ENCODE peak calls at places on chromosomes 7 and 10, in ten cellular contexts. C, U, Y, S, W, E, Q, L, B and Z are unnamed samples.

GRCh38 chr10:7956508-7956907 is 98.0 kb upstream of the GATA3 start:
- DNase-seq in C (peak), E (no peak), U (no peak), L (no peak), Q (peak), B (no peak), Y (no peak), S (no peak), W (no peak), Z (no peak)

GRCh38 chr10:68876246-68876918 is 24.7 kb upstream of the DDX50 start:
- DNase-seq in E (no peak), L (no peak), S (no peak), B (no peak), Y (no peak), Q (no peak), C (no peak), W (no peak), U (no peak), Z (no peak)

GRCh38 chr10:10209152-10209551 is 808.5 kb upstream of the CELF2 start:
- DNase-seq in C (no peak), E (no peak), Q (peak), B (peak), U (no peak), S (peak), Y (no peak), W (peak), L (peak), Z (no peak)

GRCh38 chr7:78768859-78769258 is 684.6 kb downstream of the MAGI2 start:
- DNase-seq in L (peak), Q (peak), E (no peak), W (no peak), C (no peak), U (no peak), B (no peak), S (no peak), Y (no peak), Z (no peak)

GRCh38 chr7:131011976-131012375 is 278.0 kb upstream of the KLF14 start:
- DNase-seq in S (no peak), E (no peak), W (no peak), B (no peak), C (peak), Q (peak), L (no peak), Y (no peak), U (peak), Z (no peak)

GRCh38 chr7:147279516-147279915 is 1162.9 kb downstream of the CNTNAP2 start:
- DNase-seq in Y (no peak), U (no peak), S (no peak), C (no peak), B (no peak), W (no peak), E (no peak), L (no peak), Q (no peak), Z (no peak)

GRCh38 chr7:33771422-33771821 is 133.9 kb upstream of the BMPER start:
- DNase-seq in S (no peak), U (no peak), L (no peak), W (no peak), B (no peak), Y (no peak), E (no peak), C (no peak), Q (no peak), Z (no peak)

GRCh38 chr10:63521389-63522128 is at the start of gene REEP3:
- DNase-seq in E (peak), L (peak), W (peak), Y (peak), Q (peak), U (peak), B (no peak), S (peak), C (peak), Z (peak)

GRCh38 chr10:75083972-75084833 is 27.3 kb upstream of the SAMD8 start:
- DNase-seq in Y (no peak), Q (peak), W (no peak), C (no peak), S (no peak), L (no peak), U (no peak), B (no peak), E (no peak), Z (no peak)

GRCh38 chr7:37380831-37381230 is 67.8 kb downstream of the ELMO1 start:
- DNase-seq in L (no peak), Q (no peak), W (no peak), Y (no peak), E (no peak), S (no peak), B (no peak), C (peak), U (no peak), Z (no peak)

GRCh38 chr10:14063531-14064317 is 267.0 kb downstream of the FRMD4A start:
- DNase-seq in W (peak), Y (no peak), Q (peak), U (no peak), S (no peak), B (peak), L (no peak), C (peak), E (no peak), Z (no peak)

GRCh38 chr7:28419717-28420116 is 7.4 kb downstream of the CREB5 start:
- DNase-seq in E (no peak), C (peak), S (peak), L (no peak), W (no peak), U (no peak), B (no peak), Y (no peak), Q (peak), Z (no peak)

GRCh38 chr7:13327669-13328068 is 640.2 kb downstream of the ARL4A start:
- DNase-seq in L (peak), C (no peak), B (no peak), E (no peak), Y (no peak), Q (no peak), U (no peak), S (no peak), W (no peak), Z (no peak)

GRCh38 chr7:925601-926000 is 28.9 kb downstream of the ADAP1 start:
- DNase-seq in L (no peak), W (peak), E (no peak), C (peak), U (no peak), S (no peak), B (no peak), Y (peak), Q (no peak), Z (no peak)

GRCh38 chr7:54560726-54561125 is 18.6 kb downstream of the VSTM2A start:
- DNase-seq in C (no peak), W (no peak), Q (no peak), E (no peak), S (no peak), B (no peak), U (no peak), L (no peak), Y (no peak), Z (no peak)

GRCh38 chr7:28389504-28390385 is 22.6 kb upstream of the CREB5 start:
- DNase-seq in Q (peak), E (no peak), Y (no peak), B (no peak), C (peak), S (no peak), L (peak), W (no peak), U (peak), Z (no peak)

GRCh38 chr10:110103921-110104461 is 96.2 kb downstream of the ADD3 start:
- DNase-seq in U (no peak), L (no peak), S (no peak), E (no peak), Y (no peak), Q (no peak), B (no peak), C (no peak), W (no peak), Z (no peak)

GRCh38 chr10:123391275-123392028 is 237.2 kb downstream of the BUB3 start:
- DNase-seq in B (no peak), L (no peak), U (no peak), Q (no peak), S (no peak), W (no peak), E (no peak), Y (no peak), C (no peak), Z (no peak)